ENCODE peak calls at places on chromosomes 2 and 18, in four cellular contexts. One of them, this sample, is unnamed.

GRCh38 chr2:43745457-43745856 is 28.4 kb upstream of the DYNC2LI1 start:
- DNase-seq in bronchial epithelial cell: no peak
- DNase-seq in prostate gland: no peak
- DNase-seq in body of pancreas: peak; percentile 19
- DNase-seq in this sample: no peak

GRCh38 chr2:31319391-31320175 is 85.6 kb downstream of the EHD3 start:
- DNase-seq in bronchial epithelial cell: no peak
- DNase-seq in prostate gland: peak; percentile 39
- DNase-seq in body of pancreas: no peak
- DNase-seq in this sample: peak; percentile 33

GRCh38 chr18:54956506-54956905 is 2.8 kb downstream of the CCDC68 start:
- DNase-seq in bronchial epithelial cell: no peak
- DNase-seq in prostate gland: no peak
- DNase-seq in body of pancreas: no peak
- DNase-seq in this sample: no peak

GRCh38 chr2:18719978-18720775 is 130.8 kb upstream of the NT5C1B start:
- DNase-seq in bronchial epithelial cell: peak; percentile 64
- DNase-seq in prostate gland: no peak
- DNase-seq in body of pancreas: no peak
- DNase-seq in this sample: no peak

GRCh38 chr2:129801575-129801974 is 177.9 kb upstream of the RAB6C start:
- DNase-seq in bronchial epithelial cell: peak; percentile 63
- DNase-seq in prostate gland: no peak
- DNase-seq in body of pancreas: no peak
- DNase-seq in this sample: no peak

GRCh38 chr18:36355511-36355910 is 58.0 kb downstream of the FHOD3 start:
- DNase-seq in bronchial epithelial cell: no peak
- DNase-seq in prostate gland: no peak
- DNase-seq in body of pancreas: no peak
- DNase-seq in this sample: no peak

GRCh38 chr2:3648652-3649177 is 9.3 kb upstream of the ALLC start:
- DNase-seq in bronchial epithelial cell: no peak
- DNase-seq in prostate gland: no peak
- DNase-seq in body of pancreas: no peak
- DNase-seq in this sample: no peak

GRCh38 chr2:37561615-37562569 is 109.5 kb downstream of the CDC42EP3 start:
- DNase-seq in bronchial epithelial cell: peak; percentile 96
- DNase-seq in prostate gland: no peak
- DNase-seq in body of pancreas: no peak
- DNase-seq in this sample: no peak

GRCh38 chr2:112877423-112877822 is 33.5 kb upstream of the IL37 start:
- DNase-seq in bronchial epithelial cell: peak; percentile 100
- DNase-seq in prostate gland: no peak
- DNase-seq in body of pancreas: no peak
- DNase-seq in this sample: no peak

GRCh38 chr18:61360440-61361383 is 27.5 kb downstream of the CDH20 start:
- DNase-seq in bronchial epithelial cell: no peak
- DNase-seq in prostate gland: no peak
- DNase-seq in body of pancreas: no peak
- DNase-seq in this sample: peak; percentile 26

GRCh38 chr2:176652300-176653182 is 383.3 kb downstream of the MTX2 start:
- DNase-seq in bronchial epithelial cell: peak; percentile 55
- DNase-seq in prostate gland: peak; percentile 8
- DNase-seq in body of pancreas: no peak
- DNase-seq in this sample: peak; percentile 56

GRCh38 chr2:98615481-98615880 is 7.1 kb downstream of the UNC50 start:
- DNase-seq in bronchial epithelial cell: no peak
- DNase-seq in prostate gland: no peak
- DNase-seq in body of pancreas: no peak
- DNase-seq in this sample: no peak

GRCh38 chr2:158688722-158689121 is 106.4 kb upstream of the DAPL1 start:
- DNase-seq in bronchial epithelial cell: peak; percentile 87
- DNase-seq in prostate gland: no peak
- DNase-seq in body of pancreas: no peak
- DNase-seq in this sample: no peak

GRCh38 chr18:11994346-11994707 is 13.0 kb downstream of the IMPA2 start:
- DNase-seq in bronchial epithelial cell: peak; percentile 66
- DNase-seq in prostate gland: no peak
- DNase-seq in body of pancreas: peak; percentile 87
- DNase-seq in this sample: no peak

GRCh38 chr2:217335341-217335966 is 475.6 kb upstream of the TNP1 start:
- DNase-seq in bronchial epithelial cell: peak; percentile 66
- DNase-seq in prostate gland: no peak
- DNase-seq in body of pancreas: no peak
- DNase-seq in this sample: no peak

GRCh38 chr2:218569661-218570500 is 1.2 kb downstream of the CNOT9 start:
- DNase-seq in bronchial epithelial cell: peak; percentile 32
- DNase-seq in prostate gland: peak; percentile 32
- DNase-seq in body of pancreas: peak; percentile 16
- DNase-seq in this sample: no peak

GRCh38 chr2:192016265-192016664 is 169.4 kb upstream of the CAVIN2 start:
- DNase-seq in bronchial epithelial cell: peak; percentile 72
- DNase-seq in prostate gland: no peak
- DNase-seq in body of pancreas: no peak
- DNase-seq in this sample: no peak

GRCh38 chr2:132415256-132416079 is 1.1 kb upstream of the GPR39 start:
- DNase-seq in bronchial epithelial cell: no peak
- DNase-seq in prostate gland: no peak
- DNase-seq in body of pancreas: no peak
- DNase-seq in this sample: no peak

GRCh38 chr2:228015741-228016140 is 144.3 kb downstream of the DAW1 start:
- DNase-seq in bronchial epithelial cell: no peak
- DNase-seq in prostate gland: no peak
- DNase-seq in body of pancreas: no peak
- DNase-seq in this sample: no peak

GRCh38 chr2:138020432-138020831 is 56.2 kb downstream of the HNMT start:
- DNase-seq in bronchial epithelial cell: no peak
- DNase-seq in prostate gland: no peak
- DNase-seq in body of pancreas: no peak
- DNase-seq in this sample: no peak

GRCh38 chr2:43515248-43515647 is 80.6 kb downstream of the THADA start:
- DNase-seq in bronchial epithelial cell: no peak
- DNase-seq in prostate gland: no peak
- DNase-seq in body of pancreas: no peak
- DNase-seq in this sample: no peak

GRCh38 chr2:161990036-161990435 is 84.0 kb downstream of the DPP4 start:
- DNase-seq in bronchial epithelial cell: peak; percentile 54
- DNase-seq in prostate gland: no peak
- DNase-seq in body of pancreas: no peak
- DNase-seq in this sample: no peak

GRCh38 chr2:46942143-46942526 is 26.5 kb upstream of the MCFD2 start:
- DNase-seq in bronchial epithelial cell: peak; percentile 50
- DNase-seq in prostate gland: peak; percentile 53
- DNase-seq in body of pancreas: peak; percentile 62
- DNase-seq in this sample: peak; percentile 79

GRCh38 chr2:237510502-237511217 is 23.6 kb downstream of the MLPH start:
- DNase-seq in bronchial epithelial cell: no peak
- DNase-seq in prostate gland: no peak
- DNase-seq in body of pancreas: no peak
- DNase-seq in this sample: no peak

GRCh38 chr2:81894451-81894990 is 1590.0 kb upstream of the LRRTM1 start:
- DNase-seq in bronchial epithelial cell: peak; percentile 32
- DNase-seq in prostate gland: no peak
- DNase-seq in body of pancreas: no peak
- DNase-seq in this sample: no peak

GRCh38 chr2:191740016-191740419 is 62.1 kb downstream of the NABP1 start:
- DNase-seq in bronchial epithelial cell: peak; percentile 39
- DNase-seq in prostate gland: no peak
- DNase-seq in body of pancreas: no peak
- DNase-seq in this sample: peak; percentile 50

GRCh38 chr18:7207366-7207765 is 23.5 kb upstream of the LRRC30 start:
- DNase-seq in bronchial epithelial cell: no peak
- DNase-seq in prostate gland: no peak
- DNase-seq in body of pancreas: no peak
- DNase-seq in this sample: no peak

GRCh38 chr18:74110983-74111382 is 36.7 kb downstream of the FBXO15 start:
- DNase-seq in bronchial epithelial cell: no peak
- DNase-seq in prostate gland: no peak
- DNase-seq in body of pancreas: no peak
- DNase-seq in this sample: no peak

GRCh38 chr18:74115046-74115445 is 32.6 kb downstream of the FBXO15 start:
- DNase-seq in bronchial epithelial cell: peak; percentile 25
- DNase-seq in prostate gland: no peak
- DNase-seq in body of pancreas: no peak
- DNase-seq in this sample: no peak

GRCh38 chr18:74113711-74114110 is 33.9 kb downstream of the FBXO15 start:
- DNase-seq in bronchial epithelial cell: no peak
- DNase-seq in prostate gland: no peak
- DNase-seq in body of pancreas: no peak
- DNase-seq in this sample: no peak

GRCh38 chr18:74114206-74114605 is 33.4 kb downstream of the FBXO15 start:
- DNase-seq in bronchial epithelial cell: no peak
- DNase-seq in prostate gland: no peak
- DNase-seq in body of pancreas: no peak
- DNase-seq in this sample: no peak

DNA sequence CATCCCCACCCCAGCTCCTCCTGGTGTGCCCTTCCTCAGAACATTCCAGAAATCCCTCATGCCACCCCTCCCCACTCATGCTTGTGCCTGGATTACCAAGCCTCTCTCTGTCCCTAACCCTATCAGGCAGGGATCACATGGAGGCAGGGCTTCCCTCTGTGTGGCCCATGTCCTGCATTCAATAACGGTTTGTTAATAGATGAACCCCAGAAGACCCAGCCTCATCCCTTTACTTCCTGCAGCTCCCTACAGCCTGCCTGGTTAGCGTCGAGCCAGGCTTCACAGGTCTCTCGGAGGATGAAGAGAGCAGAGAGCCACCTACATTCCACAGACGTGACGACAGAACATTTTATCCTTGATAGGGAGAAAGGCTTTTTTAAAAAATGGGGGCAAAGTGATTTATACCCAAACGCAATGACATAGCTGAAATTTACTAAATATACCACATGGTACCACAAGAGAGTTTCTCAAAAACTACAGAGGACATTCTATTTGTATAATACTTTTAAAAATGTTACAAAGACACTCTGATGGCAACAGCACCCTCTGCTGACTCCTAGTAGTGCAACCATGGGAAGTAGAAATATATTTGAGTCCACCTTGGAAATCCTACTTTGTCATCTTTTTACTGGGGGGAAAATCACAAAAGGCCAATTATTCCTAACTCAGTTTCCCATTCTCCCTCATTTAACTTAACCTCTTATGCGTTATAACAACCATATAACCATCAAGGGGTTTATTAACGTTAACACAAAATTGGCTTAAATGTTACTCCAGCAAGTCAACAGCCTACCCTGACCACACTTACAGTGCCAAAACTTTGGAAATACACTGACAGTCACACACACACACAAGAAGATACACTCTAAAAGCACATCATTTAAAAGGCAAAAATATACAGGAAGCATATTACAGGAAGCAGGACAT is 30.7 kb downstream of the FBXO15 start:
- DNase-seq in bronchial epithelial cell: peak; percentile 37
- DNase-seq in prostate gland: no peak
- DNase-seq in body of pancreas: peak; percentile 24
- DNase-seq in this sample: no peak
- TF ChIP-seq CTCF in bronchial epithelial cell: peak; percentile 55
- TF ChIP-seq CTCF in prostate gland: no peak
- TF ChIP-seq CTCF in body of pancreas: peak; percentile 47
- TF ChIP-seq CTCF in this sample: no peak

GRCh38 chr2:203126971-203127370 is 111.8 kb upstream of the CYP20A1 start:
- DNase-seq in bronchial epithelial cell: no peak
- DNase-seq in prostate gland: no peak
- DNase-seq in body of pancreas: no peak
- DNase-seq in this sample: no peak

GRCh38 chr2:203122317-203122998 is 107.8 kb downstream of the NBEAL1 start:
- DNase-seq in bronchial epithelial cell: no peak
- DNase-seq in prostate gland: no peak
- DNase-seq in body of pancreas: no peak
- DNase-seq in this sample: no peak
- TF ChIP-seq CTCF in bronchial epithelial cell: peak; percentile 6
- TF ChIP-seq CTCF in prostate gland: no peak
- TF ChIP-seq CTCF in body of pancreas: peak; percentile 43
- TF ChIP-seq CTCF in this sample: peak; percentile 9

GRCh38 chr2:208781166-208781565 is 374.6 kb downstream of the PTH2R start:
- DNase-seq in bronchial epithelial cell: peak; percentile 55
- DNase-seq in prostate gland: no peak
- DNase-seq in body of pancreas: no peak
- DNase-seq in this sample: no peak

GRCh38 chr2:208782097-208782496 is 375.5 kb downstream of the PTH2R start:
- DNase-seq in bronchial epithelial cell: no peak
- DNase-seq in prostate gland: no peak
- DNase-seq in body of pancreas: no peak
- DNase-seq in this sample: no peak

GRCh38 chr2:208783184-208783583 is 376.6 kb downstream of the PTH2R start:
- DNase-seq in bronchial epithelial cell: peak; percentile 43
- DNase-seq in prostate gland: no peak
- DNase-seq in body of pancreas: no peak
- DNase-seq in this sample: no peak
- TF ChIP-seq CTCF in bronchial epithelial cell: peak; percentile 48
- TF ChIP-seq CTCF in prostate gland: no peak
- TF ChIP-seq CTCF in body of pancreas: no peak
- TF ChIP-seq CTCF in this sample: no peak

GRCh38 chr2:197851451-197851850 is 47.1 kb downstream of the PLCL1 start:
- DNase-seq in bronchial epithelial cell: no peak
- DNase-seq in prostate gland: no peak
- DNase-seq in body of pancreas: no peak
- DNase-seq in this sample: peak; percentile 23
- TF ChIP-seq CTCF in bronchial epithelial cell: no peak
- TF ChIP-seq CTCF in prostate gland: no peak
- TF ChIP-seq CTCF in body of pancreas: no peak
- TF ChIP-seq CTCF in this sample: peak; percentile 22

GRCh38 chr2:201466050-201466660 is 14.6 kb downstream of the STRADB start:
- DNase-seq in bronchial epithelial cell: peak; percentile 64
- DNase-seq in prostate gland: peak; percentile 66
- DNase-seq in body of pancreas: peak; percentile 43
- DNase-seq in this sample: no peak

GRCh38 chr2:201467666-201468065 is 16.1 kb downstream of the STRADB start:
- DNase-seq in bronchial epithelial cell: peak; percentile 30
- DNase-seq in prostate gland: no peak
- DNase-seq in body of pancreas: no peak
- DNase-seq in this sample: no peak

GRCh38 chr2:201472411-201472810 is 20.9 kb downstream of the STRADB start:
- DNase-seq in bronchial epithelial cell: no peak
- DNase-seq in prostate gland: no peak
- DNase-seq in body of pancreas: no peak
- DNase-seq in this sample: no peak

GRCh38 chr2:201471732-201472395 is 20.3 kb downstream of the STRADB start:
- DNase-seq in bronchial epithelial cell: no peak
- DNase-seq in prostate gland: no peak
- DNase-seq in body of pancreas: no peak
- DNase-seq in this sample: no peak

GRCh38 chr2:201470821-201471731 is 19.5 kb downstream of the STRADB start:
- DNase-seq in bronchial epithelial cell: peak; percentile 38
- DNase-seq in prostate gland: no peak
- DNase-seq in body of pancreas: no peak
- DNase-seq in this sample: no peak
- TF ChIP-seq CTCF in bronchial epithelial cell: no peak
- TF ChIP-seq CTCF in prostate gland: no peak
- TF ChIP-seq CTCF in body of pancreas: no peak
- TF ChIP-seq CTCF in this sample: no peak

GRCh38 chr2:235091983-235092382 is 140.2 kb downstream of the SH3BP4 start:
- DNase-seq in bronchial epithelial cell: no peak
- DNase-seq in prostate gland: no peak
- DNase-seq in body of pancreas: no peak
- DNase-seq in this sample: no peak
- TF ChIP-seq CTCF in bronchial epithelial cell: no peak
- TF ChIP-seq CTCF in prostate gland: no peak
- TF ChIP-seq CTCF in body of pancreas: no peak
- TF ChIP-seq CTCF in this sample: no peak

GRCh38 chr2:134722728-134723127 is 3.9 kb upstream of the TMEM163 start:
- DNase-seq in bronchial epithelial cell: no peak
- DNase-seq in prostate gland: no peak
- DNase-seq in body of pancreas: no peak
- DNase-seq in this sample: no peak
- TF ChIP-seq CTCF in bronchial epithelial cell: peak; percentile 12
- TF ChIP-seq CTCF in prostate gland: no peak
- TF ChIP-seq CTCF in body of pancreas: no peak
- TF ChIP-seq CTCF in this sample: no peak

This sample was measured in GM20000.